ENCODE peak calls at places on chromosomes 5 and 9, in six cellular contexts. H is hippocampal formation, Q is hypothalamus, N is lower lobe of right lung, T is fibroblast of pulmonary artery, I is heart left ventricle. M is an unnamed sample.

GRCh38 chr9:131361202-131361833 is 32.6 kb upstream of the PRRC2B start:
- DNase-seq in N (peak; percentile 38), Q (no peak), H (no peak), I (no peak), T (no peak), M (peak; percentile 32)

GRCh38 chr9:137218754-137219271 is 3.2 kb downstream of the RNF208 start:
- DNase-seq in N (no peak), H (no peak), I (peak; percentile 74), T (peak; percentile 60), Q (no peak), M (no peak)

GRCh38 chr5:56358703-56359428 is 125.7 kb upstream of the ANKRD55 start:
- DNase-seq in T (no peak), I (peak; percentile 40), Q (no peak), H (no peak), N (no peak), M (no peak)

GRCh38 chr9:21688108-21689102 is 114.0 kb upstream of the MTAP start:
- DNase-seq in H (no peak), I (no peak), Q (no peak), T (peak; percentile 87), N (no peak), M (no peak)

GRCh38 chr5:52799358-52799982 is 11.8 kb downstream of the ITGA1 start:
- DNase-seq in N (peak; percentile 58), H (no peak), I (peak; percentile 56), T (peak; percentile 90), Q (no peak), M (no peak)

GRCh38 chr5:7395432-7396168 is at the start of gene ADCY2:
- DNase-seq in H (no peak), I (no peak), T (no peak), Q (no peak), N (no peak), M (no peak)

GRCh38 chr5:116564756-116565593 is 9.6 kb downstream of the SEMA6A start:
- DNase-seq in Q (no peak), T (no peak), H (no peak), N (no peak), I (no peak), M (no peak)

GRCh38 chr9:29211681-29212589 is 1638.7 kb upstream of the C9orf72 start:
- DNase-seq in H (peak; percentile 30), Q (no peak), T (peak; percentile 39), I (no peak), N (peak; percentile 50), M (no peak)

GRCh38 chr9:89029788-89030187 is 38.5 kb downstream of the S1PR3 start:
- DNase-seq in N (no peak), I (no peak), Q (no peak), H (no peak), T (no peak), M (no peak)

GRCh38 chr9:129245276-129245675 is 67.2 kb upstream of the IER5L start:
- DNase-seq in N (peak; percentile 32), I (peak; percentile 18), T (peak; percentile 18), H (no peak), Q (no peak), M (no peak)

GRCh38 chr5:151144275-151144674 is 13.3 kb downstream of the ANXA6 start:
- DNase-seq in N (no peak), H (no peak), T (no peak), Q (no peak), I (no peak), M (no peak)

GRCh38 chr5:60395712-60396329 is 304.1 kb downstream of the DEPDC1B start:
- DNase-seq in I (no peak), Q (no peak), H (no peak), N (no peak), T (no peak), M (no peak)

GRCh38 chr5:34524123-34524522 is 132.0 kb upstream of the RAI14 start:
- DNase-seq in I (no peak), Q (no peak), H (no peak), T (peak; percentile 67), N (no peak), M (no peak)

GRCh38 chr9:89661391-89661949 is 56.7 kb downstream of the GADD45G start:
- DNase-seq in I (no peak), Q (no peak), T (no peak), H (peak; percentile 75), N (peak; percentile 66), M (no peak)

GRCh38 chr9:32742296-32742695 is 41.0 kb upstream of the TMEM215 start:
- DNase-seq in N (no peak), Q (no peak), T (peak; percentile 7), H (no peak), I (no peak), M (no peak)

GRCh38 chr5:9523090-9523813 is 22.6 kb downstream of the SEMA5A start:
- DNase-seq in I (no peak), T (peak; percentile 55), Q (no peak), N (no peak), H (no peak), M (no peak)

GRCh38 chr5:32710335-32710858 is 724 bp upstream of the NPR3 start:
- DNase-seq in H (no peak), I (peak; percentile 48), Q (no peak), N (no peak), T (no peak), M (no peak)

GRCh38 chr5:138439537-138440225 is 824 bp downstream of the REEP2 start:
- DNase-seq in N (no peak), T (no peak), H (no peak), I (no peak), Q (no peak), M (peak; percentile 84)

GRCh38 chr5:93595420-93596136 is 12.6 kb downstream of the NR2F1 start:
- DNase-seq in I (no peak), N (no peak), H (no peak), Q (no peak), T (no peak), M (no peak)

GRCh38 chr5:15366676-15367391 is 133.1 kb upstream of the FBXL7 start:
- DNase-seq in Q (no peak), N (no peak), I (no peak), H (peak; percentile 45), T (peak; percentile 84), M (no peak)

GRCh38 chr5:43044181-43044914 is 4.2 kb upstream of the ANXA2R start:
- DNase-seq in H (no peak), N (no peak), T (peak; percentile 31), Q (no peak), I (no peak), M (peak; percentile 84)

GRCh38 chr5:1285141-1285540 is 9.7 kb downstream of the TERT start:
- DNase-seq in T (no peak), Q (no peak), I (no peak), H (no peak), N (no peak), M (peak; percentile 75)

GRCh38 chr5:42951847-42952411 is 88.2 kb downstream of the ANXA2R start:
- DNase-seq in H (no peak), Q (no peak), N (peak; percentile 63), T (peak; percentile 50), I (peak; percentile 33), M (no peak)

GRCh38 chr5:138334867-138335447 is 3.1 kb upstream of the FAM53C start:
- DNase-seq in I (no peak), Q (no peak), H (no peak), N (no peak), T (no peak), M (no peak)

GRCh38 chr9:126702501-126703329 is 89.0 kb downstream of the LMX1B start:
- DNase-seq in T (no peak), Q (no peak), N (peak; percentile 44), H (no peak), I (no peak), M (peak; percentile 83)

GRCh38 chr9:76603448-76603895 is 144.5 kb downstream of the GCNT1 start:
- DNase-seq in I (peak; percentile 34), H (no peak), T (peak; percentile 97), N (no peak), Q (no peak), M (no peak)